ENCODE peak calls at places on chromosomes 7 and 10, in seven cellular contexts. M is activated naive CD8-positive, alpha-beta T cell treated with anti-CD3 and anti-CD28 coated beads for 36 hours; B is nephron progenitor cell; N is NCI-H748 treated with DMSO at 0.1 percent for 48 hours; O is WERI-Rb-1; D is GM19239; Z is astrocyte of the spinal cord. H is an unnamed sample.

GRCh38 chr7:131574741-131575140 is 18.3 kb upstream of the PODXL start:
- DNase-seq in M (no peak), B (no peak), N (no peak), O (no peak), D (no peak), Z (peak), H (peak)

GRCh38 chr10:18606051-18606730 is 45.2 kb downstream of the NSUN6 start:
- DNase-seq in M (no peak), B (no peak), N (no peak), O (no peak), D (no peak), Z (no peak), H (peak)

GRCh38 chr7:22894585-22894984 is 71.9 kb upstream of the TOMM7 start:
- DNase-seq in M (no peak), B (no peak), N (no peak), O (no peak), D (no peak), Z (no peak), H (no peak)

GRCh38 chr10:36188461-36188860 is 546.4 kb upstream of the FZD8 start:
- DNase-seq in M (no peak), B (no peak), N (no peak), O (no peak), D (no peak), Z (peak), H (no peak)

GRCh38 chr7:17772581-17773288 is 167.6 kb downstream of the SNX13 start:
- DNase-seq in M (peak), B (no peak), N (no peak), O (no peak), D (no peak), Z (no peak), H (no peak)

GRCh38 chr7:55178292-55178862 is 159.6 kb downstream of the EGFR start:
- DNase-seq in M (no peak), B (no peak), N (no peak), O (no peak), D (no peak), Z (no peak), H (no peak)

GRCh38 chr7:37489703-37490102 is 41.0 kb upstream of the ELMO1 start:
- DNase-seq in M (no peak), B (no peak), N (no peak), O (no peak), D (no peak), Z (no peak), H (no peak)

GRCh38 chr7:151439855-151440798 is at the start of gene CRYGN:
- DNase-seq in M (peak), B (peak), N (no peak), O (peak), D (no peak), Z (no peak), H (no peak)

GRCh38 chr7:111092406-111093160 is 1.7 kb downstream of the LRRN3 start:
- DNase-seq in M (no peak), B (no peak), N (peak), O (no peak), D (no peak), Z (no peak), H (no peak)

GRCh38 chr7:105830405-105831218 is 45.8 kb downstream of the ATXN7L1 start:
- DNase-seq in M (no peak), B (no peak), N (no peak), O (no peak), D (no peak), Z (peak), H (peak)

GRCh38 chr10:33703897-33704825 is 369.7 kb upstream of the NRP1 start:
- DNase-seq in M (no peak), B (no peak), N (no peak), O (no peak), D (no peak), Z (peak), H (peak)

GRCh38 chr10:89642193-89642592 is 2.8 kb downstream of the PANK1 start:
- DNase-seq in M (no peak), B (no peak), N (no peak), O (no peak), D (no peak), Z (no peak), H (no peak)

GRCh38 chr10:87092861-87093460 is 1.7 kb downstream of the GLUD1 start:
- DNase-seq in M (peak), B (no peak), N (peak), O (no peak), D (peak), Z (peak), H (no peak)

GRCh38 chr10:51092402-51092801 is 18.1 kb downstream of the PRKG1 start:
- DNase-seq in M (no peak), B (no peak), N (no peak), O (no peak), D (no peak), Z (peak), H (no peak)

GRCh38 chr7:35584990-35585389 is 109.9 kb downstream of the HERPUD2 start:
- DNase-seq in M (no peak), B (no peak), N (no peak), O (no peak), D (no peak), Z (peak), H (no peak)

GRCh38 chr7:68074242-68074641 is 1077.6 kb downstream of the TYW1 start:
- DNase-seq in M (no peak), B (no peak), N (no peak), O (no peak), D (no peak), Z (no peak), H (no peak)

GRCh38 chr7:101913876-101914275 is 96.5 kb downstream of the CUX1 start:
- DNase-seq in M (no peak), B (no peak), N (no peak), O (no peak), D (no peak), Z (no peak), H (no peak)

GRCh38 chr10:2844925-2845324 is 222.4 kb upstream of the PFKP start:
- DNase-seq in M (no peak), B (no peak), N (no peak), O (peak), D (no peak), Z (no peak), H (no peak)

GRCh38 chr10:122147731-122148130 is 123.4 kb upstream of the BTBD16 start:
- DNase-seq in M (no peak), B (no peak), N (no peak), O (no peak), D (no peak), Z (peak), H (peak)

GRCh38 chr7:40584667-40585433 is 450.0 kb downstream of the SUGCT start:
- DNase-seq in M (no peak), B (no peak), N (no peak), O (no peak), D (no peak), Z (peak), H (peak)

GRCh38 chr10:129390726-129391125 is 76.3 kb upstream of the MGMT start:
- DNase-seq in M (no peak), B (no peak), N (no peak), O (no peak), D (no peak), Z (no peak), H (no peak)

GRCh38 chr7:150567168-150567567 is at the start of gene GIMAP4:
- DNase-seq in M (no peak), B (no peak), N (no peak), O (no peak), D (no peak), Z (no peak), H (no peak)

GRCh38 chr10:116796910-116797513 is 52.3 kb upstream of the ENO4 start:
- DNase-seq in M (peak), B (peak), N (peak), O (peak), D (peak), Z (peak), H (peak)

GRCh38 chr10:57338823-57339558 is 928.7 kb downstream of the IPMK start:
- DNase-seq in M (no peak), B (peak), N (peak), O (no peak), D (peak), Z (peak), H (peak)

GRCh38 chr10:117782276-117782675 is 239.7 kb downstream of the EMX2 start:
- DNase-seq in M (no peak), B (no peak), N (no peak), O (no peak), D (no peak), Z (no peak), H (no peak)

GRCh38 chr7:59986-60675 is 132.2 kb upstream of the FAM20C start:
- DNase-seq in M (no peak), B (no peak), N (no peak), O (no peak), D (no peak), Z (no peak), H (no peak)

GRCh38 chr7:43655584-43655983 is 72.7 kb downstream of the STK17A start:
- DNase-seq in M (no peak), B (no peak), N (no peak), O (no peak), D (no peak), Z (no peak), H (peak)

GRCh38 chr7:129671276-129671675 is 59.8 kb downstream of the NRF1 start:
- DNase-seq in M (no peak), B (no peak), N (peak), O (no peak), D (no peak), Z (no peak), H (no peak)

GRCh38 chr7:140035400-140036223 is 27.1 kb downstream of the PARP12 start:
- DNase-seq in M (no peak), B (no peak), N (no peak), O (no peak), D (no peak), Z (peak), H (peak)

GRCh38 chr7:45416846-45417245 is 157.3 kb upstream of the ADCY1 start:
- DNase-seq in M (no peak), B (no peak), N (no peak), O (no peak), D (no peak), Z (no peak), H (no peak)

GRCh38 chr7:80481196-80481884 is 30.5 kb downstream of the GNAT3 start:
- DNase-seq in M (no peak), B (no peak), N (no peak), O (no peak), D (no peak), Z (no peak), H (peak)

GRCh38 chr10:112269266-112269665 is 13.9 kb upstream of the TECTB start:
- DNase-seq in M (no peak), B (no peak), N (no peak), O (no peak), D (no peak), Z (no peak), H (no peak)